ENCODE peak calls at places on chromosomes 7 and 10, in eight cellular contexts. One of them, this sample, is unnamed.

GRCh38 chr7:141288626-141289025 is 214.8 kb downstream of the TMEM178B start:
- DNase-seq in uterus: no peak
- DNase-seq in M059J: no peak
- DNase-seq in GM13976: no peak
- DNase-seq in memory B cell: no peak
- DNase-seq in AG08396: no peak
- DNase-seq in LHCN-M2: no peak
- DNase-seq in stimulated activated CD8-positive, alpha-beta memory T cell treated with anti-CD3 and anti-CD28 coated beads, Interleukin-15, amount 100 ng/mL, for 24 hours: no peak
- DNase-seq in this sample: peak; percentile 82

GRCh38 chr10:43225787-43226153 is 41.1 kb downstream of the RASGEF1A start:
- DNase-seq in uterus: no peak
- DNase-seq in M059J: peak; percentile 12
- DNase-seq in GM13976: no peak
- DNase-seq in memory B cell: no peak
- DNase-seq in AG08396: no peak
- DNase-seq in LHCN-M2: no peak
- DNase-seq in stimulated activated CD8-positive, alpha-beta memory T cell treated with anti-CD3 and anti-CD28 coated beads, Interleukin-15, amount 100 ng/mL, for 24 hours: no peak
- DNase-seq in this sample: no peak

GRCh38 chr7:81478664-81479063 is 291.2 kb downstream of the HGF start:
- DNase-seq in uterus: no peak
- DNase-seq in M059J: peak; percentile 35
- DNase-seq in GM13976: no peak
- DNase-seq in memory B cell: no peak
- DNase-seq in AG08396: no peak
- DNase-seq in LHCN-M2: no peak
- DNase-seq in stimulated activated CD8-positive, alpha-beta memory T cell treated with anti-CD3 and anti-CD28 coated beads, Interleukin-15, amount 100 ng/mL, for 24 hours: no peak
- DNase-seq in this sample: no peak

GRCh38 chr10:114704720-114705119 is 46.6 kb upstream of the ABLIM1 start:
- DNase-seq in uterus: no peak
- DNase-seq in M059J: no peak
- DNase-seq in GM13976: no peak
- DNase-seq in memory B cell: no peak
- DNase-seq in AG08396: no peak
- DNase-seq in LHCN-M2: no peak
- DNase-seq in stimulated activated CD8-positive, alpha-beta memory T cell treated with anti-CD3 and anti-CD28 coated beads, Interleukin-15, amount 100 ng/mL, for 24 hours: no peak
- DNase-seq in this sample: no peak

GRCh38 chr7:158782638-158783490 is 46.4 kb downstream of the ESYT2 start:
- DNase-seq in uterus: peak; percentile 65
- DNase-seq in M059J: peak; percentile 45
- DNase-seq in GM13976: no peak
- DNase-seq in memory B cell: no peak
- DNase-seq in AG08396: peak; percentile 56
- DNase-seq in LHCN-M2: peak; percentile 91
- DNase-seq in stimulated activated CD8-positive, alpha-beta memory T cell treated with anti-CD3 and anti-CD28 coated beads, Interleukin-15, amount 100 ng/mL, for 24 hours: no peak
- DNase-seq in this sample: no peak

GRCh38 chr7:155457544-155458316 is at the start of gene EN2:
- DNase-seq in uterus: no peak
- DNase-seq in M059J: no peak
- DNase-seq in GM13976: peak; percentile 43
- DNase-seq in memory B cell: no peak
- DNase-seq in AG08396: no peak
- DNase-seq in LHCN-M2: no peak
- DNase-seq in stimulated activated CD8-positive, alpha-beta memory T cell treated with anti-CD3 and anti-CD28 coated beads, Interleukin-15, amount 100 ng/mL, for 24 hours: no peak
- DNase-seq in this sample: no peak

GRCh38 chr7:140564643-140565042 is 76.0 kb downstream of the DENND2A start:
- DNase-seq in uterus: no peak
- DNase-seq in M059J: peak; percentile 97
- DNase-seq in GM13976: no peak
- DNase-seq in memory B cell: no peak
- DNase-seq in AG08396: no peak
- DNase-seq in LHCN-M2: no peak
- DNase-seq in stimulated activated CD8-positive, alpha-beta memory T cell treated with anti-CD3 and anti-CD28 coated beads, Interleukin-15, amount 100 ng/mL, for 24 hours: no peak
- DNase-seq in this sample: no peak

GRCh38 chr10:83806716-83807115 is 332.6 kb upstream of the GHITM start:
- DNase-seq in uterus: no peak
- DNase-seq in M059J: no peak
- DNase-seq in GM13976: no peak
- DNase-seq in memory B cell: no peak
- DNase-seq in AG08396: no peak
- DNase-seq in LHCN-M2: no peak
- DNase-seq in stimulated activated CD8-positive, alpha-beta memory T cell treated with anti-CD3 and anti-CD28 coated beads, Interleukin-15, amount 100 ng/mL, for 24 hours: no peak
- DNase-seq in this sample: no peak

GRCh38 chr7:80175744-80176143 is 41.1 kb downstream of the GNAI1 start:
- DNase-seq in uterus: no peak
- DNase-seq in M059J: no peak
- DNase-seq in GM13976: no peak
- DNase-seq in memory B cell: no peak
- DNase-seq in AG08396: no peak
- DNase-seq in LHCN-M2: no peak
- DNase-seq in stimulated activated CD8-positive, alpha-beta memory T cell treated with anti-CD3 and anti-CD28 coated beads, Interleukin-15, amount 100 ng/mL, for 24 hours: no peak
- DNase-seq in this sample: no peak

GRCh38 chr10:95635319-95635733 is 21.2 kb downstream of the ALDH18A1 start:
- DNase-seq in uterus: no peak
- DNase-seq in M059J: no peak
- DNase-seq in GM13976: no peak
- DNase-seq in memory B cell: no peak
- DNase-seq in AG08396: no peak
- DNase-seq in LHCN-M2: no peak
- DNase-seq in stimulated activated CD8-positive, alpha-beta memory T cell treated with anti-CD3 and anti-CD28 coated beads, Interleukin-15, amount 100 ng/mL, for 24 hours: no peak
- DNase-seq in this sample: no peak